ENCODE peak calls at places on chromosomes 13 and 19, in nine cellular contexts. Z is suprapubic skin, L is mucosa of descending colon, Q is lung, I is cardiac fibroblast, E is fibroblast of villous mesenchyme, R is astrocyte, U is tibial artery, P is astrocyte of the spinal cord. Y is an unnamed sample.

GRCh38 chr19:13978306-13978705 is 26.0 kb downstream of the DCAF15 start:
- DNase-seq in I (peak), R (no peak), P (peak), Q (peak), E (peak), Z (peak), U (peak), L (peak), Y (no peak)

GRCh38 chr13:111298214-111298975 is 22.0 kb upstream of the TEX29 start:
- DNase-seq in Z (no peak), E (no peak), P (no peak), L (no peak), U (no peak), I (no peak), R (no peak), Q (no peak), Y (no peak)

GRCh38 chr13:42832341-42833153 is 51.2 kb downstream of the FAM216B start:
- DNase-seq in Z (no peak), Q (no peak), E (peak), R (peak), L (peak), P (peak), U (no peak), I (peak), Y (peak)

GRCh38 chr13:46556380-46556779 is 3.4 kb downstream of the LRCH1 start:
- DNase-seq in E (no peak), Q (no peak), Z (no peak), P (no peak), U (no peak), L (no peak), R (no peak), I (no peak), Y (no peak)

GRCh38 chr13:51733656-51734334 is 70.2 kb downstream of the DHRS12 start:
- DNase-seq in U (no peak), L (no peak), R (no peak), E (peak), I (peak), Q (no peak), Z (no peak), P (no peak), Y (no peak)

GRCh38 chr13:40993987-40994386 is 25.1 kb downstream of the ELF1 start:
- DNase-seq in Q (peak), Z (no peak), I (no peak), U (no peak), R (no peak), P (no peak), L (peak), E (no peak), Y (no peak)

GRCh38 chr13:41150058-41150457 is 17.5 kb upstream of the KBTBD6 start:
- DNase-seq in R (no peak), Z (no peak), E (no peak), U (no peak), P (no peak), L (no peak), I (no peak), Q (no peak), Y (no peak)

GRCh38 chr13:26460652-26461051 is 96.8 kb upstream of the WASF3 start:
- DNase-seq in L (peak), Z (no peak), E (peak), U (no peak), P (peak), R (no peak), Q (no peak), I (peak), Y (no peak)

GRCh38 chr19:51448011-51448744 is 10.1 kb downstream of the SIGLEC8 start:
- DNase-seq in P (no peak), L (no peak), E (no peak), Z (no peak), R (no peak), Q (no peak), U (no peak), I (no peak), Y (no peak)

GRCh38 chr19:44313231-44313630 is 8.4 kb upstream of the ZNF235 start:
- DNase-seq in L (no peak), R (no peak), U (no peak), P (no peak), Z (no peak), Q (no peak), E (no peak), I (no peak), Y (no peak)

GRCh38 chr19:48061401-48062344 is 17.8 kb upstream of the CABP5 start:
- DNase-seq in R (no peak), L (no peak), Z (no peak), Q (no peak), U (no peak), I (no peak), P (no peak), E (no peak), Y (no peak)

GRCh38 chr13:44104969-44105368 is 225.3 kb downstream of the LACC1 start:
- DNase-seq in E (no peak), P (no peak), R (no peak), Q (no peak), Z (no peak), I (no peak), U (no peak), L (no peak), Y (no peak)

GRCh38 chr19:7931221-7932061 is 5.5 kb upstream of the CTXN1 start:
- DNase-seq in P (no peak), E (no peak), Z (no peak), Q (no peak), R (no peak), U (peak), I (no peak), L (no peak), Y (no peak)

GRCh38 chr19:55005684-55006488 is 32.2 kb downstream of the GP6 start:
- DNase-seq in L (peak), I (no peak), Q (peak), R (peak), E (peak), U (no peak), Z (no peak), P (peak), Y (peak)

GRCh38 chr19:46488551-46488950 is 7.1 kb downstream of the PNMA8B start:
- DNase-seq in Z (peak), L (no peak), R (no peak), E (no peak), Q (no peak), U (no peak), I (no peak), P (no peak), Y (no peak)

GRCh38 chr19:39127812-39128510 is 2.4 kb downstream of the PAK4 start:
- DNase-seq in U (no peak), R (no peak), E (no peak), P (no peak), L (no peak), I (no peak), Q (no peak), Z (no peak), Y (no peak)

GRCh38 chr19:58569943-58570670 is 3.0 kb downstream of the MZF1 start:
- DNase-seq in E (no peak), Z (peak), Q (no peak), P (no peak), U (peak), L (peak), R (no peak), I (no peak), Y (peak)

GRCh38 chr13:42553098-42554046 is 20.6 kb upstream of the TNFSF11 start:
- DNase-seq in R (peak), Z (no peak), I (peak), E (peak), L (peak), Q (no peak), P (peak), U (no peak), Y (no peak)

GRCh38 chr13:54965881-54966280 is 1937.3 kb downstream of the OLFM4 start:
- DNase-seq in E (no peak), Q (no peak), Z (no peak), P (peak), U (no peak), L (no peak), I (no peak), R (no peak), Y (no peak)

GRCh38 chr13:79880820-79881219 is 399.9 kb downstream of the NDFIP2 start:
- DNase-seq in R (no peak), P (no peak), E (peak), L (no peak), Q (no peak), I (peak), Z (no peak), U (no peak), Y (peak)

GRCh38 chr19:19267305-19267704 is 5.8 kb downstream of the TM6SF2 start:
- DNase-seq in P (no peak), Q (no peak), I (no peak), E (no peak), Z (no peak), L (no peak), U (no peak), R (no peak), Y (no peak)

GRCh38 chr19:45682117-45682516 is 9.6 kb downstream of the SNRPD2 start:
- DNase-seq in U (no peak), E (no peak), P (no peak), Q (no peak), I (no peak), R (no peak), Z (no peak), L (no peak), Y (no peak)

GRCh38 chr13:18714889-18715288 is 466.7 kb downstream of the TUBA3C start:
- DNase-seq in E (no peak), I (no peak), L (no peak), U (no peak), Z (no peak), P (no peak), R (no peak), Q (no peak), Y (no peak)

GRCh38 chr13:101698400-101698799 is 245.9 kb downstream of the ITGBL1 start:
- DNase-seq in R (no peak), P (no peak), L (no peak), E (peak), I (no peak), U (no peak), Q (no peak), Z (no peak), Y (no peak)

GRCh38 chr13:100361504-100361903 is 227.1 kb downstream of the GGACT start:
- DNase-seq in R (peak), P (peak), Z (no peak), L (no peak), I (no peak), U (no peak), E (peak), Q (no peak), Y (no peak)

GRCh38 chr19:6211632-6212402 is 68.0 kb downstream of the MLLT1 start:
- DNase-seq in U (no peak), R (no peak), Z (no peak), L (no peak), E (no peak), P (no peak), I (no peak), Q (no peak), Y (no peak)

GRCh38 chr19:46745521-46746280 is at the start of gene FKRP:
- DNase-seq in I (no peak), P (no peak), Z (no peak), R (no peak), E (no peak), U (no peak), L (peak), Q (no peak), Y (peak)

GRCh38 chr19:8240274-8241229 is 31.4 kb downstream of the CERS4 start:
- DNase-seq in L (peak), Z (peak), I (peak), P (peak), R (peak), U (peak), E (peak), Q (peak), Y (peak)

GRCh38 chr13:98521876-98522275 is 55.0 kb downstream of the STK24 start:
- DNase-seq in I (no peak), E (no peak), R (no peak), Z (peak), L (no peak), P (no peak), Q (no peak), U (no peak), Y (no peak)

GRCh38 chr19:48498922-48499321 is 12.7 kb downstream of the LMTK3 start:
- DNase-seq in Z (no peak), P (no peak), R (no peak), L (no peak), U (no peak), I (no peak), Q (no peak), E (no peak), Y (no peak)

GRCh38 chr13:110644892-110645521 is 29.7 kb downstream of the NAXD start:
- DNase-seq in Q (peak), P (peak), E (peak), R (peak), I (peak), Z (no peak), U (peak), L (peak), Y (peak)

GRCh38 chr13:48144413-48145035 is 49.6 kb upstream of the MED4 start:
- DNase-seq in R (peak), Q (no peak), I (peak), Z (no peak), L (no peak), P (peak), U (no peak), E (peak), Y (peak)

GRCh38 chr13:92365904-92366303 is 860.7 kb upstream of the GPC6 start:
- DNase-seq in Z (no peak), P (no peak), R (no peak), U (no peak), L (no peak), I (no peak), Q (no peak), E (no peak), Y (no peak)

GRCh38 chr13:33757713-33758112 is 60.2 kb upstream of the RFC3 start:
- DNase-seq in L (no peak), P (no peak), U (no peak), Z (no peak), E (no peak), R (no peak), I (no peak), Q (no peak), Y (no peak)

GRCh38 chr13:45511310-45512147 is 46.8 kb downstream of the COG3 start:
- DNase-seq in P (peak), R (peak), L (peak), Z (no peak), E (peak), I (peak), Q (no peak), U (no peak), Y (no peak)

GRCh38 chr19:8858260-8858659 is 26.1 kb downstream of the MBD3L1 start:
- DNase-seq in Q (no peak), L (no peak), Z (no peak), I (no peak), E (no peak), U (no peak), P (no peak), R (no peak), Y (no peak)

GRCh38 chr13:30143671-30144400 is 163.5 kb downstream of the KATNAL1 start:
- DNase-seq in Q (no peak), R (peak), E (peak), P (peak), I (peak), L (no peak), Z (peak), U (no peak), Y (no peak)

GRCh38 chr13:59337070-59337469 is 826.7 kb downstream of the DIAPH3 start:
- DNase-seq in Z (no peak), I (peak), U (no peak), L (no peak), E (no peak), P (no peak), Q (no peak), R (no peak), Y (no peak)
- TF ChIP-seq CTCF in Z (no peak), I (no peak), U (no peak), L (no peak), E (no peak), P (no peak), Q (no peak), R (no peak), Y (no peak)

GRCh38 chr19:41793414-41793727 is 3.0 kb upstream of the CEACAM3 start:
- DNase-seq in P (no peak), I (no peak), Q (no peak), L (no peak), E (no peak), R (no peak), Z (no peak), U (no peak), Y (no peak)
- TF ChIP-seq CTCF in P (no peak), I (no peak), Q (no peak), L (no peak), E (no peak), R (no peak), Z (no peak), U (no peak), Y (peak)

GRCh38 chr13:113485545-113485944 is 5.0 kb downstream of the DCUN1D2 start:
- DNase-seq in U (no peak), E (no peak), P (no peak), Q (no peak), L (no peak), I (no peak), Z (no peak), R (no peak), Y (no peak)
- TF ChIP-seq CTCF in U (no peak), E (no peak), P (no peak), Q (no peak), L (no peak), I (no peak), Z (no peak), R (no peak), Y (no peak)

GRCh38 chr19:11227201-11227886 is 12.1 kb upstream of the ANGPTL8 start:
- DNase-seq in I (no peak), E (no peak), R (no peak), P (no peak), Z (no peak), L (no peak), Q (no peak), U (no peak), Y (no peak)
- TF ChIP-seq CTCF in I (peak), E (peak), R (no peak), P (no peak), Z (no peak), L (no peak), Q (no peak), U (no peak), Y (no peak)

GRCh38 chr19:49799798-49800376 is 13.2 kb downstream of the FUZ start:
- DNase-seq in Q (no peak), R (no peak), P (no peak), E (no peak), L (no peak), U (no peak), I (no peak), Z (no peak), Y (no peak)
- TF ChIP-seq CTCF in Q (no peak), R (no peak), P (peak), E (peak), L (no peak), U (no peak), I (no peak), Z (no peak), Y (no peak)

GRCh38 chr13:95030948-95031347 is 270.3 kb downstream of the ABCC4 start:
- DNase-seq in Q (no peak), I (no peak), L (no peak), Z (no peak), E (no peak), U (no peak), P (no peak), R (no peak), Y (no peak)
- TF ChIP-seq CTCF in Q (no peak), I (no peak), L (no peak), Z (no peak), E (no peak), U (no peak), P (no peak), R (no peak), Y (no peak)

GRCh38 chr19:3064011-3064330 is 1.7 kb upstream of the TLE5 start:
- DNase-seq in Q (no peak), L (no peak), Z (no peak), R (no peak), U (no peak), E (no peak), P (no peak), I (no peak), Y (no peak)

GRCh38 chr19:3060852-3061182 is 1.5 kb downstream of the TLE5 start:
- DNase-seq in U (no peak), R (no peak), Z (no peak), E (no peak), P (no peak), I (no peak), L (no peak), Q (no peak), Y (no peak)

GRCh38 chr19:3062165-3063105 is at the start of gene TLE5:
- DNase-seq in U (peak), P (no peak), R (no peak), Q (peak), E (peak), L (peak), Z (no peak), I (peak), Y (no peak)

GRCh38 chr19:3059653-3060052 is 2.6 kb downstream of the TLE5 start:
- DNase-seq in E (no peak), P (no peak), U (no peak), Q (no peak), R (no peak), Z (no peak), I (no peak), L (no peak), Y (no peak)

DNA sequence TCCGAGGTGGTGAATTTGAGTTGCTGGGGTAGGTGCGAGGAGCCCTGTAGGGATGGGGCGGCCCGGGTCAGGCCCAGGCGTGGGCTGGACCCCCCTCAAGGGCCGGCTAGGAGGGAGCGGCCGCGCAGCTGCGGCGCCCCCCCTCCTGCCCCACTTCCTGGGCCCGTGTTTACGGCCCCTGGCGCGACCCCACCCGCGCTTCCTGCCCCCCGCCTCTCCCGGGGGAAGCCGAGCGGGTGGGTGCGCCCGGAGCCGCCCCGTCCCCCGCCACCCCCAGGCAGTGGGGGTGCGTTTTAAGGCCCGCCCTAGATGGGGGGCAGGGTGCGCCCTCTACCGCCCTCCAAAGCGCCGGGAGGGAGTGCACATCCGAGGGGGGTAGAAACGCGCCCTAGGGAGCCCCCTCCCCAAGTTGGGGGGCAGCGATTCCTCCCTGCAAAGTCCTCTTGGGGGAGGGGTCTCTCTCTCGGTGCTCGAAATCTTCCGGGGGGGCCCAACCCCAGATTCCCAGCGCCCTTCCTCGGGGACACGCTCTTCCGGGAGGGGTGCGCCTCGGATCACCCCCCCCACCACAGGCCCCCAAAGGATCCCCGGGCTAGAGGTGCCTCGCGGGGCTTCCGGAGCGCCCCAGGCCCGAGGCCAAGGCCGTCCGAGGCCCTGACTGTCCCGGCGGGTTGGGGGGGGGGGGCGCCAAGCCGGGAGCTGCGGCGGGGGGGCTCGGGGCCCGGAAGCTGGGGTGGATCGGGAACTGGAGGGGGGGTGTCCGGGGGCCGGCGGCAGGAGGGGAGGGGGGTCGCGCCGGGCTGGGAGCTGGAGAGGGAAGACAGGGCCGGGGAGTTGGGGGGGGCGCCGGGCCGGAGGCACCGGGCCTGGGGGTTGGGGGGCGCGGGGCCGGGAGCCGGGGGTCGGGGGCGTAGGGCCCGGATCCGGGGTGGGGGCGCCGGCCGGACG is 807 bp downstream of the TLE5 start:
- DNase-seq in U (peak), Z (no peak), P (no peak), R (no peak), I (peak), Q (no peak), L (peak), E (peak), Y (no peak)
- TF ChIP-seq CTCF in U (peak), Z (no peak), P (peak), R (no peak), I (peak), Q (no peak), L (no peak), E (peak), Y (peak)

DNA sequence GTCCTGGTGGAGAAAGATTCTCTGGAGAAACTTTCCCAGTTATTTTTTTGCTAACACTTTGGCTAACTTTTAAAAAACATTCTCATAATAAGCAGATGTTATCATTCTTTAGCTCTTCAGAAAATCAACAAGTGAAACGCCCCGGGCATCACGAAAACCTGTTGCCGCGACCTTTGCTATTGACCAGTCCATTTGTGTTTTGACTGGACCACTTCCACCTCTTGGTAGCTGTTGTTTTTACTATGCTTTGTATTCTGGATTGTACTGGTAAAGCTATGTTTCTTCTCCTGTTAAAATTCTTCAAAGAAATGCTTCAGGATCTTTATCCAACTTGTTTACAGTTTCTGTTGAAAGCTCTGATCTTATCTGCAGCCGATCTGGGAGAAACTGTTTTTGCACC is 23.2 kb downstream of the UFM1 start:
- DNase-seq in Q (no peak), U (no peak), I (no peak), P (no peak), E (peak), R (no peak), Z (no peak), L (no peak), Y (no peak)
- TF ChIP-seq CTCF in Q (no peak), U (no peak), I (no peak), P (no peak), E (no peak), R (no peak), Z (no peak), L (no peak), Y (no peak)

DNA sequence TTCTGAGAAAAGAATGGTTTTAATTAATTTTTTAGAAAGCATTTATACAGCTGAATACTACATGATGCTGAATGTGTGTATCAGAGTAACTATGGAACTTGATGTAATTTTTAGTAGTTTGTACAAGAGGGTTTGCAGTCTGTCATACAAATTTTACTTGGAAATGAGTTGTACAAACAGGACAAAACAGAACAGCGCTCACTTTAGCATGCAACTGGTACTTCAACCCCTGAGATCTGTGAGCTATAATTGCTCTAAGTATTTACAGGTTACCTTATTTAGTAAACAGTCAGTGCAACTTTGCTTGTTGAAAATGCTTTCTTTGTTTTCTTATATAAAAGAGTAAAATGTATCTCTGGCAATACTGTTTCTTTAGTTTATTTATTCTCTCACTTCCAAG is 719 bp downstream of the TNFRSF19 start:
- DNase-seq in I (no peak), R (peak), P (peak), Z (no peak), L (no peak), E (peak), Q (no peak), U (no peak), Y (no peak)
- TF ChIP-seq CTCF in I (peak), R (peak), P (peak), Z (no peak), L (no peak), E (no peak), Q (no peak), U (no peak), Y (no peak)

Y was measured in CD14-positive monocyte.